ENCODE peak calls at places on chromosomes 13 and 19, in six cellular contexts. One of them, this sample, is unnamed.

GRCh38 chr13:22648325-22648758 is 532.4 kb upstream of the SGCG start:
- DNase-seq in tibial artery: no peak
- DNase-seq in mammary epithelial cell: no peak
- DNase-seq in right lobe of liver: no peak
- DNase-seq in thoracic aorta: no peak
- DNase-seq in nephron progenitor cell: peak
- DNase-seq in this sample: no peak

GRCh38 chr19:10503002-10503789 is at the start of gene KEAP1:
- DNase-seq in tibial artery: peak
- DNase-seq in mammary epithelial cell: no peak
- DNase-seq in right lobe of liver: peak
- DNase-seq in thoracic aorta: no peak
- DNase-seq in nephron progenitor cell: peak
- DNase-seq in this sample: no peak

GRCh38 chr19:1936430-1936829 is 4.5 kb upstream of the CSNK1G2 start:
- DNase-seq in tibial artery: no peak
- DNase-seq in mammary epithelial cell: no peak
- DNase-seq in right lobe of liver: no peak
- DNase-seq in thoracic aorta: no peak
- DNase-seq in nephron progenitor cell: no peak
- DNase-seq in this sample: no peak

GRCh38 chr13:27792393-27793218 is at the start of gene GSX1:
- DNase-seq in tibial artery: peak
- DNase-seq in mammary epithelial cell: peak
- DNase-seq in right lobe of liver: peak
- DNase-seq in thoracic aorta: no peak
- DNase-seq in nephron progenitor cell: peak
- DNase-seq in this sample: no peak

GRCh38 chr13:109135018-109135417 is 505.6 kb downstream of the MYO16 start:
- DNase-seq in tibial artery: no peak
- DNase-seq in mammary epithelial cell: no peak
- DNase-seq in right lobe of liver: no peak
- DNase-seq in thoracic aorta: no peak
- DNase-seq in nephron progenitor cell: no peak
- DNase-seq in this sample: no peak

GRCh38 chr19:17881701-17882100 is 10.0 kb downstream of the SLC5A5 start:
- DNase-seq in tibial artery: no peak
- DNase-seq in mammary epithelial cell: no peak
- DNase-seq in right lobe of liver: no peak
- DNase-seq in thoracic aorta: no peak
- DNase-seq in nephron progenitor cell: no peak
- DNase-seq in this sample: no peak

GRCh38 chr13:27424246-27425150 is at the start of gene GTF3A:
- DNase-seq in tibial artery: peak
- DNase-seq in mammary epithelial cell: peak
- DNase-seq in right lobe of liver: peak
- DNase-seq in thoracic aorta: peak
- DNase-seq in nephron progenitor cell: peak
- DNase-seq in this sample: peak

GRCh38 chr19:42601811-42602443 is 7.2 kb upstream of the CEACAM8 start:
- DNase-seq in tibial artery: no peak
- DNase-seq in mammary epithelial cell: peak
- DNase-seq in right lobe of liver: no peak
- DNase-seq in thoracic aorta: no peak
- DNase-seq in nephron progenitor cell: peak
- DNase-seq in this sample: no peak

GRCh38 chr19:49340069-49340864 is 5.1 kb downstream of the CD37 start:
- DNase-seq in tibial artery: peak
- DNase-seq in mammary epithelial cell: no peak
- DNase-seq in right lobe of liver: peak
- DNase-seq in thoracic aorta: peak
- DNase-seq in nephron progenitor cell: peak
- DNase-seq in this sample: no peak

GRCh38 chr13:36736119-36736726 is 62.4 kb downstream of the SERTM1 start:
- DNase-seq in tibial artery: no peak
- DNase-seq in mammary epithelial cell: peak
- DNase-seq in right lobe of liver: peak
- DNase-seq in thoracic aorta: no peak
- DNase-seq in nephron progenitor cell: peak
- DNase-seq in this sample: peak

GRCh38 chr13:75639426-75639825 is 3.3 kb downstream of the LMO7 start:
- DNase-seq in tibial artery: no peak
- DNase-seq in mammary epithelial cell: no peak
- DNase-seq in right lobe of liver: no peak
- DNase-seq in thoracic aorta: no peak
- DNase-seq in nephron progenitor cell: no peak
- DNase-seq in this sample: no peak

GRCh38 chr13:26558074-26558805 is 757 bp downstream of the WASF3 start:
- DNase-seq in tibial artery: no peak
- DNase-seq in mammary epithelial cell: peak
- DNase-seq in right lobe of liver: no peak
- DNase-seq in thoracic aorta: no peak
- DNase-seq in nephron progenitor cell: peak
- DNase-seq in this sample: no peak

GRCh38 chr19:41376241-41376997 is at the start of gene TMEM91:
- DNase-seq in tibial artery: peak
- DNase-seq in mammary epithelial cell: peak
- DNase-seq in right lobe of liver: peak
- DNase-seq in thoracic aorta: no peak
- DNase-seq in nephron progenitor cell: peak
- DNase-seq in this sample: no peak

GRCh38 chr19:18194554-18195238 is 1.7 kb downstream of the MPV17L2 start:
- DNase-seq in tibial artery: no peak
- DNase-seq in mammary epithelial cell: no peak
- DNase-seq in right lobe of liver: peak
- DNase-seq in thoracic aorta: no peak
- DNase-seq in nephron progenitor cell: peak
- DNase-seq in this sample: no peak

GRCh38 chr19:35109395-35110112 is 6.1 kb upstream of the FXYD3 start:
- DNase-seq in tibial artery: no peak
- DNase-seq in mammary epithelial cell: no peak
- DNase-seq in right lobe of liver: no peak
- DNase-seq in thoracic aorta: no peak
- DNase-seq in nephron progenitor cell: peak
- DNase-seq in this sample: no peak

GRCh38 chr19:6769006-6769637 is 1.9 kb upstream of the SH2D3A start:
- DNase-seq in tibial artery: no peak
- DNase-seq in mammary epithelial cell: no peak
- DNase-seq in right lobe of liver: no peak
- DNase-seq in thoracic aorta: no peak
- DNase-seq in nephron progenitor cell: no peak
- DNase-seq in this sample: no peak

GRCh38 chr19:47227347-47228167 is 3.4 kb downstream of the BBC3 start:
- DNase-seq in tibial artery: peak
- DNase-seq in mammary epithelial cell: peak
- DNase-seq in right lobe of liver: peak
- DNase-seq in thoracic aorta: peak
- DNase-seq in nephron progenitor cell: peak
- DNase-seq in this sample: peak

GRCh38 chr13:80399340-80400163 is 58.6 kb upstream of the SPRY2 start:
- DNase-seq in tibial artery: no peak
- DNase-seq in mammary epithelial cell: peak
- DNase-seq in right lobe of liver: no peak
- DNase-seq in thoracic aorta: no peak
- DNase-seq in nephron progenitor cell: no peak
- DNase-seq in this sample: no peak

GRCh38 chr13:113669231-113669870 is 2.3 kb downstream of the GRK1 start:
- DNase-seq in tibial artery: no peak
- DNase-seq in mammary epithelial cell: no peak
- DNase-seq in right lobe of liver: no peak
- DNase-seq in thoracic aorta: no peak
- DNase-seq in nephron progenitor cell: no peak
- DNase-seq in this sample: no peak

GRCh38 chr19:58001895-58002369 is 688 bp downstream of the ZNF606 start:
- DNase-seq in tibial artery: no peak
- DNase-seq in mammary epithelial cell: no peak
- DNase-seq in right lobe of liver: no peak
- DNase-seq in thoracic aorta: no peak
- DNase-seq in nephron progenitor cell: peak
- DNase-seq in this sample: no peak

GRCh38 chr19:47112166-47112663 is 1.4 kb downstream of the ZC3H4 start:
- DNase-seq in tibial artery: peak
- DNase-seq in mammary epithelial cell: peak
- DNase-seq in right lobe of liver: peak
- DNase-seq in thoracic aorta: no peak
- DNase-seq in nephron progenitor cell: peak
- DNase-seq in this sample: peak

GRCh38 chr13:71861769-71862168 is 5.2 kb downstream of the DACH1 start:
- DNase-seq in tibial artery: no peak
- DNase-seq in mammary epithelial cell: no peak
- DNase-seq in right lobe of liver: no peak
- DNase-seq in thoracic aorta: no peak
- DNase-seq in nephron progenitor cell: no peak
- DNase-seq in this sample: no peak

GRCh38 chr13:75870397-75870801 is 234.3 kb downstream of the LMO7 start:
- DNase-seq in tibial artery: peak
- DNase-seq in mammary epithelial cell: no peak
- DNase-seq in right lobe of liver: no peak
- DNase-seq in thoracic aorta: no peak
- DNase-seq in nephron progenitor cell: no peak
- DNase-seq in this sample: no peak

GRCh38 chr19:52584686-52585085 is 14.6 kb downstream of the ZNF701 start:
- DNase-seq in tibial artery: no peak
- DNase-seq in mammary epithelial cell: no peak
- DNase-seq in right lobe of liver: no peak
- DNase-seq in thoracic aorta: no peak
- DNase-seq in nephron progenitor cell: no peak
- DNase-seq in this sample: no peak

GRCh38 chr13:27353166-27353583 is 71.2 kb upstream of the GTF3A start:
- DNase-seq in tibial artery: no peak
- DNase-seq in mammary epithelial cell: no peak
- DNase-seq in right lobe of liver: no peak
- DNase-seq in thoracic aorta: no peak
- DNase-seq in nephron progenitor cell: no peak
- DNase-seq in this sample: no peak

GRCh38 chr13:28657784-28658538 is 969 bp upstream of the POMP start:
- DNase-seq in tibial artery: no peak
- DNase-seq in mammary epithelial cell: peak
- DNase-seq in right lobe of liver: no peak
- DNase-seq in thoracic aorta: no peak
- DNase-seq in nephron progenitor cell: no peak
- DNase-seq in this sample: no peak

GRCh38 chr19:751501-752341 is 809 bp downstream of the MISP start:
- DNase-seq in tibial artery: no peak
- DNase-seq in mammary epithelial cell: peak
- DNase-seq in right lobe of liver: no peak
- DNase-seq in thoracic aorta: no peak
- DNase-seq in nephron progenitor cell: no peak
- DNase-seq in this sample: peak

GRCh38 chr13:37869756-37870488 is at the start of gene TRPC4:
- DNase-seq in tibial artery: peak
- DNase-seq in mammary epithelial cell: peak
- DNase-seq in right lobe of liver: peak
- DNase-seq in thoracic aorta: no peak
- DNase-seq in nephron progenitor cell: peak
- DNase-seq in this sample: peak

GRCh38 chr13:37869506-37869755 is 141 bp downstream of the TRPC4 start:
- DNase-seq in tibial artery: no peak
- DNase-seq in mammary epithelial cell: no peak
- DNase-seq in right lobe of liver: no peak
- DNase-seq in thoracic aorta: no peak
- DNase-seq in nephron progenitor cell: no peak
- DNase-seq in this sample: no peak

GRCh38 chr13:37868691-37869505 is 674 bp downstream of the TRPC4 start:
- DNase-seq in tibial artery: no peak
- DNase-seq in mammary epithelial cell: no peak
- DNase-seq in right lobe of liver: no peak
- DNase-seq in thoracic aorta: no peak
- DNase-seq in nephron progenitor cell: peak
- DNase-seq in this sample: no peak

GRCh38 chr13:37870895-37871550 is 1.5 kb upstream of the TRPC4 start:
- DNase-seq in tibial artery: no peak
- DNase-seq in mammary epithelial cell: peak
- DNase-seq in right lobe of liver: no peak
- DNase-seq in thoracic aorta: no peak
- DNase-seq in nephron progenitor cell: no peak
- DNase-seq in this sample: peak

GRCh38 chr13:37870489-37870845 is 895 bp upstream of the TRPC4 start:
- DNase-seq in tibial artery: no peak
- DNase-seq in mammary epithelial cell: no peak
- DNase-seq in right lobe of liver: no peak
- DNase-seq in thoracic aorta: no peak
- DNase-seq in nephron progenitor cell: no peak
- DNase-seq in this sample: no peak
- TF ChIP-seq CTCF in tibial artery: no peak
- TF ChIP-seq CTCF in mammary epithelial cell: no peak
- TF ChIP-seq CTCF in right lobe of liver: no peak
- TF ChIP-seq CTCF in thoracic aorta: no peak
- TF ChIP-seq CTCF in nephron progenitor cell: no peak
- TF ChIP-seq CTCF in this sample: no peak

GRCh38 chr19:33214621-33215020 is 11.0 kb downstream of the SLC7A10 start:
- DNase-seq in tibial artery: no peak
- DNase-seq in mammary epithelial cell: peak
- DNase-seq in right lobe of liver: no peak
- DNase-seq in thoracic aorta: no peak
- DNase-seq in nephron progenitor cell: peak
- DNase-seq in this sample: no peak
- TF ChIP-seq CTCF in tibial artery: no peak
- TF ChIP-seq CTCF in mammary epithelial cell: no peak
- TF ChIP-seq CTCF in right lobe of liver: no peak
- TF ChIP-seq CTCF in thoracic aorta: no peak
- TF ChIP-seq CTCF in nephron progenitor cell: peak
- TF ChIP-seq CTCF in this sample: peak

DNA sequence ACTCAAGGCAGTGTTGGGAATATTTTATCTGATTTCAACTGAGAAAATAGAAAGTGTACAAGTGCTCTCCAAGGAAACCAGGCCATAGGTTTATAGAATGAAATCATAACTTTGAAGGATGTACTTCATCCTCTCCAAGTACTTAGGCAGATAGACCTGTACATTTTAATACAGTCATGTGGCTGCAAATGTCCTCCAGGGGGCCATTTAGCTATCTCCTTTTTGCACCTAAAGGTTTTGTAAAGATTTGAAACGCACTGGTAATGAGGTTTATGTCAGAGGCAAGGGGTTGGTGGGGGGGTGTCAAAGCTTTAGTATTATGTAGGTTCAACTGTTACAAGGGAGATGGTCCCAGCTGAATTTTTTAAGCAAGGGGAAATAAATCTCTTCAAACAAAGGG is 364.4 kb downstream of the DCT start:
- DNase-seq in tibial artery: no peak
- DNase-seq in mammary epithelial cell: no peak
- DNase-seq in right lobe of liver: no peak
- DNase-seq in thoracic aorta: no peak
- DNase-seq in nephron progenitor cell: no peak
- DNase-seq in this sample: no peak
- TF ChIP-seq CTCF in tibial artery: no peak
- TF ChIP-seq CTCF in mammary epithelial cell: no peak
- TF ChIP-seq CTCF in right lobe of liver: no peak
- TF ChIP-seq CTCF in thoracic aorta: no peak
- TF ChIP-seq CTCF in nephron progenitor cell: no peak
- TF ChIP-seq CTCF in this sample: no peak

DNA sequence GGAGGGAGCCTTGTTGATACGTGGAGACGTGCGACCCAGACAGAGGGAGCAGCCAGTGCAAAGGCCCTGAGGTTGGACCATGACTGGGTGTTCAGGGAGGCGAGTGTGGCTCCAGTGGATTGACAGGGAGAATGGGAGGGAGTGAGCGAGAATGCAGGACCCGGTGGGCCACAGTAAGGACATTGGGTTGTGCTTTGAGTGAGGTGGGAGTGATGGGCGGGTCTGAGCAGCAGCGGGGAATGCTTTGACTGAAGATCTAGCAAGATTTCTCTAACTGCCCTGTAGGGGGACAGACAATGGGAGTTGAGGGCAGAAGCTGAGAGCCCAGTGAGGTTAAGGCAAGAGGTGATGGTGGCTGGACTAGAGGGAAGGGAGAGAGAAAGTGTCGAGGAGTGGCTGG is 7.7 kb upstream of the NANOS2 start:
- DNase-seq in tibial artery: no peak
- DNase-seq in mammary epithelial cell: no peak
- DNase-seq in right lobe of liver: no peak
- DNase-seq in thoracic aorta: no peak
- DNase-seq in nephron progenitor cell: no peak
- DNase-seq in this sample: no peak
- TF ChIP-seq CTCF in tibial artery: no peak
- TF ChIP-seq CTCF in mammary epithelial cell: peak
- TF ChIP-seq CTCF in right lobe of liver: no peak
- TF ChIP-seq CTCF in thoracic aorta: no peak
- TF ChIP-seq CTCF in nephron progenitor cell: no peak
- TF ChIP-seq CTCF in this sample: no peak